ENCODE peak calls at places on chromosome 10, in six cellular contexts. One of them, this sample, is unnamed.

GRCh38 chr10:948347-948746 is 16.8 kb upstream of the LARP4B start:
- DNase-seq in activated CD8-positive, alpha-beta T cell treated with anti-CD3 and anti-CD28 coated beads for 36 hours: no peak
- DNase-seq in activated naive CD4-positive, alpha-beta T cell treated with anti-CD3 and anti-CD28 coated beads, Interleukin-2, amount 10 ng/mL, durations not matched to agents 7 days and 5 days: no peak
- DNase-seq in EL: no peak
- DNase-seq in CD8-positive, alpha-beta T cell: no peak
- DNase-seq in stimulated activated CD8-positive, alpha-beta memory T cell treated with anti-CD3 and anti-CD28 coated beads, Interleukin-12 subunit alpha, Interleukin-12 subunit beta, amount 100 ng/mL, for 4 hours: no peak
- DNase-seq in this sample: no peak

GRCh38 chr10:18610517-18610916 is 40.9 kb downstream of the NSUN6 start:
- DNase-seq in activated CD8-positive, alpha-beta T cell treated with anti-CD3 and anti-CD28 coated beads for 36 hours: no peak
- DNase-seq in activated naive CD4-positive, alpha-beta T cell treated with anti-CD3 and anti-CD28 coated beads, Interleukin-2, amount 10 ng/mL, durations not matched to agents 7 days and 5 days: no peak
- DNase-seq in EL: peak
- DNase-seq in CD8-positive, alpha-beta T cell: no peak
- DNase-seq in stimulated activated CD8-positive, alpha-beta memory T cell treated with anti-CD3 and anti-CD28 coated beads, Interleukin-12 subunit alpha, Interleukin-12 subunit beta, amount 100 ng/mL, for 4 hours: no peak
- DNase-seq in this sample: peak

GRCh38 chr10:92946491-92946890 is 98.2 kb downstream of the EXOC6 start:
- DNase-seq in activated CD8-positive, alpha-beta T cell treated with anti-CD3 and anti-CD28 coated beads for 36 hours: no peak
- DNase-seq in activated naive CD4-positive, alpha-beta T cell treated with anti-CD3 and anti-CD28 coated beads, Interleukin-2, amount 10 ng/mL, durations not matched to agents 7 days and 5 days: no peak
- DNase-seq in EL: no peak
- DNase-seq in CD8-positive, alpha-beta T cell: no peak
- DNase-seq in stimulated activated CD8-positive, alpha-beta memory T cell treated with anti-CD3 and anti-CD28 coated beads, Interleukin-12 subunit alpha, Interleukin-12 subunit beta, amount 100 ng/mL, for 4 hours: no peak
- DNase-seq in this sample: no peak

GRCh38 chr10:68537796-68538195 is 10.5 kb upstream of the SLC25A16 start:
- DNase-seq in activated CD8-positive, alpha-beta T cell treated with anti-CD3 and anti-CD28 coated beads for 36 hours: no peak
- DNase-seq in activated naive CD4-positive, alpha-beta T cell treated with anti-CD3 and anti-CD28 coated beads, Interleukin-2, amount 10 ng/mL, durations not matched to agents 7 days and 5 days: no peak
- DNase-seq in EL: no peak
- DNase-seq in CD8-positive, alpha-beta T cell: no peak
- DNase-seq in stimulated activated CD8-positive, alpha-beta memory T cell treated with anti-CD3 and anti-CD28 coated beads, Interleukin-12 subunit alpha, Interleukin-12 subunit beta, amount 100 ng/mL, for 4 hours: no peak
- DNase-seq in this sample: no peak

GRCh38 chr10:91607661-91608442 is 25.0 kb downstream of the PPP1R3C start:
- DNase-seq in activated CD8-positive, alpha-beta T cell treated with anti-CD3 and anti-CD28 coated beads for 36 hours: no peak
- DNase-seq in activated naive CD4-positive, alpha-beta T cell treated with anti-CD3 and anti-CD28 coated beads, Interleukin-2, amount 10 ng/mL, durations not matched to agents 7 days and 5 days: no peak
- DNase-seq in EL: no peak
- DNase-seq in CD8-positive, alpha-beta T cell: no peak
- DNase-seq in stimulated activated CD8-positive, alpha-beta memory T cell treated with anti-CD3 and anti-CD28 coated beads, Interleukin-12 subunit alpha, Interleukin-12 subunit beta, amount 100 ng/mL, for 4 hours: no peak
- DNase-seq in this sample: no peak

GRCh38 chr10:6583447-6583846 is 3.4 kb upstream of the PRKCQ start:
- DNase-seq in activated CD8-positive, alpha-beta T cell treated with anti-CD3 and anti-CD28 coated beads for 36 hours: peak
- DNase-seq in activated naive CD4-positive, alpha-beta T cell treated with anti-CD3 and anti-CD28 coated beads, Interleukin-2, amount 10 ng/mL, durations not matched to agents 7 days and 5 days: peak
- DNase-seq in EL: no peak
- DNase-seq in CD8-positive, alpha-beta T cell: no peak
- DNase-seq in stimulated activated CD8-positive, alpha-beta memory T cell treated with anti-CD3 and anti-CD28 coated beads, Interleukin-12 subunit alpha, Interleukin-12 subunit beta, amount 100 ng/mL, for 4 hours: peak
- DNase-seq in this sample: no peak

GRCh38 chr10:24821986-24822385 is 98.3 kb upstream of the ARHGAP21 start:
- DNase-seq in activated CD8-positive, alpha-beta T cell treated with anti-CD3 and anti-CD28 coated beads for 36 hours: peak
- DNase-seq in activated naive CD4-positive, alpha-beta T cell treated with anti-CD3 and anti-CD28 coated beads, Interleukin-2, amount 10 ng/mL, durations not matched to agents 7 days and 5 days: no peak
- DNase-seq in EL: peak
- DNase-seq in CD8-positive, alpha-beta T cell: no peak
- DNase-seq in stimulated activated CD8-positive, alpha-beta memory T cell treated with anti-CD3 and anti-CD28 coated beads, Interleukin-12 subunit alpha, Interleukin-12 subunit beta, amount 100 ng/mL, for 4 hours: no peak
- DNase-seq in this sample: peak

GRCh38 chr10:120794390-120794789 is 56.8 kb upstream of the WDR11 start:
- DNase-seq in activated CD8-positive, alpha-beta T cell treated with anti-CD3 and anti-CD28 coated beads for 36 hours: no peak
- DNase-seq in activated naive CD4-positive, alpha-beta T cell treated with anti-CD3 and anti-CD28 coated beads, Interleukin-2, amount 10 ng/mL, durations not matched to agents 7 days and 5 days: no peak
- DNase-seq in EL: no peak
- DNase-seq in CD8-positive, alpha-beta T cell: no peak
- DNase-seq in stimulated activated CD8-positive, alpha-beta memory T cell treated with anti-CD3 and anti-CD28 coated beads, Interleukin-12 subunit alpha, Interleukin-12 subunit beta, amount 100 ng/mL, for 4 hours: no peak
- DNase-seq in this sample: no peak

GRCh38 chr10:60197206-60197605 is 192.5 kb downstream of the ANK3 start:
- DNase-seq in activated CD8-positive, alpha-beta T cell treated with anti-CD3 and anti-CD28 coated beads for 36 hours: no peak
- DNase-seq in activated naive CD4-positive, alpha-beta T cell treated with anti-CD3 and anti-CD28 coated beads, Interleukin-2, amount 10 ng/mL, durations not matched to agents 7 days and 5 days: no peak
- DNase-seq in EL: no peak
- DNase-seq in CD8-positive, alpha-beta T cell: no peak
- DNase-seq in stimulated activated CD8-positive, alpha-beta memory T cell treated with anti-CD3 and anti-CD28 coated beads, Interleukin-12 subunit alpha, Interleukin-12 subunit beta, amount 100 ng/mL, for 4 hours: no peak
- DNase-seq in this sample: no peak

GRCh38 chr10:79013406-79013805 is 55.4 kb upstream of the ZMIZ1 start:
- DNase-seq in activated CD8-positive, alpha-beta T cell treated with anti-CD3 and anti-CD28 coated beads for 36 hours: no peak
- DNase-seq in activated naive CD4-positive, alpha-beta T cell treated with anti-CD3 and anti-CD28 coated beads, Interleukin-2, amount 10 ng/mL, durations not matched to agents 7 days and 5 days: no peak
- DNase-seq in EL: no peak
- DNase-seq in CD8-positive, alpha-beta T cell: no peak
- DNase-seq in stimulated activated CD8-positive, alpha-beta memory T cell treated with anti-CD3 and anti-CD28 coated beads, Interleukin-12 subunit alpha, Interleukin-12 subunit beta, amount 100 ng/mL, for 4 hours: no peak
- DNase-seq in this sample: no peak

GRCh38 chr10:14487511-14487909 is 156.8 kb upstream of the FRMD4A start:
- DNase-seq in activated CD8-positive, alpha-beta T cell treated with anti-CD3 and anti-CD28 coated beads for 36 hours: no peak
- DNase-seq in activated naive CD4-positive, alpha-beta T cell treated with anti-CD3 and anti-CD28 coated beads, Interleukin-2, amount 10 ng/mL, durations not matched to agents 7 days and 5 days: no peak
- DNase-seq in EL: no peak
- DNase-seq in CD8-positive, alpha-beta T cell: no peak
- DNase-seq in stimulated activated CD8-positive, alpha-beta memory T cell treated with anti-CD3 and anti-CD28 coated beads, Interleukin-12 subunit alpha, Interleukin-12 subunit beta, amount 100 ng/mL, for 4 hours: no peak
- DNase-seq in this sample: no peak

GRCh38 chr10:119817991-119818888 is 54.4 kb downstream of the MCMBP start:
- DNase-seq in activated CD8-positive, alpha-beta T cell treated with anti-CD3 and anti-CD28 coated beads for 36 hours: no peak
- DNase-seq in activated naive CD4-positive, alpha-beta T cell treated with anti-CD3 and anti-CD28 coated beads, Interleukin-2, amount 10 ng/mL, durations not matched to agents 7 days and 5 days: peak
- DNase-seq in EL: peak
- DNase-seq in CD8-positive, alpha-beta T cell: no peak
- DNase-seq in stimulated activated CD8-positive, alpha-beta memory T cell treated with anti-CD3 and anti-CD28 coated beads, Interleukin-12 subunit alpha, Interleukin-12 subunit beta, amount 100 ng/mL, for 4 hours: no peak
- DNase-seq in this sample: no peak

GRCh38 chr10:96833220-96834001 is 1.3 kb downstream of the LCOR start:
- DNase-seq in activated CD8-positive, alpha-beta T cell treated with anti-CD3 and anti-CD28 coated beads for 36 hours: peak
- DNase-seq in activated naive CD4-positive, alpha-beta T cell treated with anti-CD3 and anti-CD28 coated beads, Interleukin-2, amount 10 ng/mL, durations not matched to agents 7 days and 5 days: no peak
- DNase-seq in EL: peak
- DNase-seq in CD8-positive, alpha-beta T cell: no peak
- DNase-seq in stimulated activated CD8-positive, alpha-beta memory T cell treated with anti-CD3 and anti-CD28 coated beads, Interleukin-12 subunit alpha, Interleukin-12 subunit beta, amount 100 ng/mL, for 4 hours: no peak
- DNase-seq in this sample: peak

GRCh38 chr10:44874176-44874575 is 37.0 kb upstream of the TMEM72 start:
- DNase-seq in activated CD8-positive, alpha-beta T cell treated with anti-CD3 and anti-CD28 coated beads for 36 hours: no peak
- DNase-seq in activated naive CD4-positive, alpha-beta T cell treated with anti-CD3 and anti-CD28 coated beads, Interleukin-2, amount 10 ng/mL, durations not matched to agents 7 days and 5 days: no peak
- DNase-seq in EL: no peak
- DNase-seq in CD8-positive, alpha-beta T cell: no peak
- DNase-seq in stimulated activated CD8-positive, alpha-beta memory T cell treated with anti-CD3 and anti-CD28 coated beads, Interleukin-12 subunit alpha, Interleukin-12 subunit beta, amount 100 ng/mL, for 4 hours: no peak
- DNase-seq in this sample: no peak

GRCh38 chr10:90847436-90847835 is 10.4 kb downstream of the HTR7 start:
- DNase-seq in activated CD8-positive, alpha-beta T cell treated with anti-CD3 and anti-CD28 coated beads for 36 hours: no peak
- DNase-seq in activated naive CD4-positive, alpha-beta T cell treated with anti-CD3 and anti-CD28 coated beads, Interleukin-2, amount 10 ng/mL, durations not matched to agents 7 days and 5 days: no peak
- DNase-seq in EL: peak
- DNase-seq in CD8-positive, alpha-beta T cell: no peak
- DNase-seq in stimulated activated CD8-positive, alpha-beta memory T cell treated with anti-CD3 and anti-CD28 coated beads, Interleukin-12 subunit alpha, Interleukin-12 subunit beta, amount 100 ng/mL, for 4 hours: no peak
- DNase-seq in this sample: no peak

GRCh38 chr10:132546567-132547420 is 9.2 kb downstream of the INPP5A start:
- DNase-seq in activated CD8-positive, alpha-beta T cell treated with anti-CD3 and anti-CD28 coated beads for 36 hours: peak
- DNase-seq in activated naive CD4-positive, alpha-beta T cell treated with anti-CD3 and anti-CD28 coated beads, Interleukin-2, amount 10 ng/mL, durations not matched to agents 7 days and 5 days: no peak
- DNase-seq in EL: no peak
- DNase-seq in CD8-positive, alpha-beta T cell: no peak
- DNase-seq in stimulated activated CD8-positive, alpha-beta memory T cell treated with anti-CD3 and anti-CD28 coated beads, Interleukin-12 subunit alpha, Interleukin-12 subunit beta, amount 100 ng/mL, for 4 hours: no peak
- DNase-seq in this sample: no peak

GRCh38 chr10:80205478-80206276 is at the start of gene ANXA11:
- DNase-seq in activated CD8-positive, alpha-beta T cell treated with anti-CD3 and anti-CD28 coated beads for 36 hours: peak
- DNase-seq in activated naive CD4-positive, alpha-beta T cell treated with anti-CD3 and anti-CD28 coated beads, Interleukin-2, amount 10 ng/mL, durations not matched to agents 7 days and 5 days: peak
- DNase-seq in EL: peak
- DNase-seq in CD8-positive, alpha-beta T cell: peak
- DNase-seq in stimulated activated CD8-positive, alpha-beta memory T cell treated with anti-CD3 and anti-CD28 coated beads, Interleukin-12 subunit alpha, Interleukin-12 subunit beta, amount 100 ng/mL, for 4 hours: peak
- DNase-seq in this sample: peak

GRCh38 chr10:613217-613616 is 76.3 kb downstream of the DIP2C start:
- DNase-seq in activated CD8-positive, alpha-beta T cell treated with anti-CD3 and anti-CD28 coated beads for 36 hours: no peak
- DNase-seq in activated naive CD4-positive, alpha-beta T cell treated with anti-CD3 and anti-CD28 coated beads, Interleukin-2, amount 10 ng/mL, durations not matched to agents 7 days and 5 days: no peak
- DNase-seq in EL: no peak
- DNase-seq in CD8-positive, alpha-beta T cell: no peak
- DNase-seq in stimulated activated CD8-positive, alpha-beta memory T cell treated with anti-CD3 and anti-CD28 coated beads, Interleukin-12 subunit alpha, Interleukin-12 subunit beta, amount 100 ng/mL, for 4 hours: no peak
- DNase-seq in this sample: peak

GRCh38 chr10:133453516-133454203 is at the start of gene SCART1:
- DNase-seq in activated CD8-positive, alpha-beta T cell treated with anti-CD3 and anti-CD28 coated beads for 36 hours: no peak
- DNase-seq in activated naive CD4-positive, alpha-beta T cell treated with anti-CD3 and anti-CD28 coated beads, Interleukin-2, amount 10 ng/mL, durations not matched to agents 7 days and 5 days: no peak
- DNase-seq in EL: no peak
- DNase-seq in CD8-positive, alpha-beta T cell: no peak
- DNase-seq in stimulated activated CD8-positive, alpha-beta memory T cell treated with anti-CD3 and anti-CD28 coated beads, Interleukin-12 subunit alpha, Interleukin-12 subunit beta, amount 100 ng/mL, for 4 hours: no peak
- DNase-seq in this sample: no peak

GRCh38 chr10:24706479-24707118 is 17.1 kb downstream of the ARHGAP21 start:
- DNase-seq in activated CD8-positive, alpha-beta T cell treated with anti-CD3 and anti-CD28 coated beads for 36 hours: peak
- DNase-seq in activated naive CD4-positive, alpha-beta T cell treated with anti-CD3 and anti-CD28 coated beads, Interleukin-2, amount 10 ng/mL, durations not matched to agents 7 days and 5 days: peak
- DNase-seq in EL: peak
- DNase-seq in CD8-positive, alpha-beta T cell: no peak
- DNase-seq in stimulated activated CD8-positive, alpha-beta memory T cell treated with anti-CD3 and anti-CD28 coated beads, Interleukin-12 subunit alpha, Interleukin-12 subunit beta, amount 100 ng/mL, for 4 hours: no peak
- DNase-seq in this sample: peak

GRCh38 chr10:28236641-28237040 is 66.2 kb downstream of the MPP7 start:
- DNase-seq in activated CD8-positive, alpha-beta T cell treated with anti-CD3 and anti-CD28 coated beads for 36 hours: no peak
- DNase-seq in activated naive CD4-positive, alpha-beta T cell treated with anti-CD3 and anti-CD28 coated beads, Interleukin-2, amount 10 ng/mL, durations not matched to agents 7 days and 5 days: no peak
- DNase-seq in EL: no peak
- DNase-seq in CD8-positive, alpha-beta T cell: no peak
- DNase-seq in stimulated activated CD8-positive, alpha-beta memory T cell treated with anti-CD3 and anti-CD28 coated beads, Interleukin-12 subunit alpha, Interleukin-12 subunit beta, amount 100 ng/mL, for 4 hours: no peak
- DNase-seq in this sample: no peak

GRCh38 chr10:32348297-32349198 is 1.6 kb upstream of the EPC1 start:
- DNase-seq in activated CD8-positive, alpha-beta T cell treated with anti-CD3 and anti-CD28 coated beads for 36 hours: no peak
- DNase-seq in activated naive CD4-positive, alpha-beta T cell treated with anti-CD3 and anti-CD28 coated beads, Interleukin-2, amount 10 ng/mL, durations not matched to agents 7 days and 5 days: no peak
- DNase-seq in EL: no peak
- DNase-seq in CD8-positive, alpha-beta T cell: no peak
- DNase-seq in stimulated activated CD8-positive, alpha-beta memory T cell treated with anti-CD3 and anti-CD28 coated beads, Interleukin-12 subunit alpha, Interleukin-12 subunit beta, amount 100 ng/mL, for 4 hours: no peak
- DNase-seq in this sample: no peak

GRCh38 chr10:121368347-121369025 is 229.8 kb downstream of the FGFR2 start:
- DNase-seq in activated CD8-positive, alpha-beta T cell treated with anti-CD3 and anti-CD28 coated beads for 36 hours: no peak
- DNase-seq in activated naive CD4-positive, alpha-beta T cell treated with anti-CD3 and anti-CD28 coated beads, Interleukin-2, amount 10 ng/mL, durations not matched to agents 7 days and 5 days: no peak
- DNase-seq in EL: no peak
- DNase-seq in CD8-positive, alpha-beta T cell: no peak
- DNase-seq in stimulated activated CD8-positive, alpha-beta memory T cell treated with anti-CD3 and anti-CD28 coated beads, Interleukin-12 subunit alpha, Interleukin-12 subunit beta, amount 100 ng/mL, for 4 hours: no peak
- DNase-seq in this sample: no peak

GRCh38 chr10:129940617-129941198 is 23.4 kb downstream of the EBF3 start:
- DNase-seq in activated CD8-positive, alpha-beta T cell treated with anti-CD3 and anti-CD28 coated beads for 36 hours: no peak
- DNase-seq in activated naive CD4-positive, alpha-beta T cell treated with anti-CD3 and anti-CD28 coated beads, Interleukin-2, amount 10 ng/mL, durations not matched to agents 7 days and 5 days: no peak
- DNase-seq in EL: no peak
- DNase-seq in CD8-positive, alpha-beta T cell: no peak
- DNase-seq in stimulated activated CD8-positive, alpha-beta memory T cell treated with anti-CD3 and anti-CD28 coated beads, Interleukin-12 subunit alpha, Interleukin-12 subunit beta, amount 100 ng/mL, for 4 hours: no peak
- DNase-seq in this sample: no peak

GRCh38 chr10:130403153-130403890 is 267.1 kb downstream of the GLRX3 start:
- DNase-seq in activated CD8-positive, alpha-beta T cell treated with anti-CD3 and anti-CD28 coated beads for 36 hours: no peak
- DNase-seq in activated naive CD4-positive, alpha-beta T cell treated with anti-CD3 and anti-CD28 coated beads, Interleukin-2, amount 10 ng/mL, durations not matched to agents 7 days and 5 days: no peak
- DNase-seq in EL: no peak
- DNase-seq in CD8-positive, alpha-beta T cell: no peak
- DNase-seq in stimulated activated CD8-positive, alpha-beta memory T cell treated with anti-CD3 and anti-CD28 coated beads, Interleukin-12 subunit alpha, Interleukin-12 subunit beta, amount 100 ng/mL, for 4 hours: no peak
- DNase-seq in this sample: no peak

GRCh38 chr10:76026931-76027330 is 595.5 kb downstream of the LRMDA start:
- DNase-seq in activated CD8-positive, alpha-beta T cell treated with anti-CD3 and anti-CD28 coated beads for 36 hours: no peak
- DNase-seq in activated naive CD4-positive, alpha-beta T cell treated with anti-CD3 and anti-CD28 coated beads, Interleukin-2, amount 10 ng/mL, durations not matched to agents 7 days and 5 days: no peak
- DNase-seq in EL: no peak
- DNase-seq in CD8-positive, alpha-beta T cell: no peak
- DNase-seq in stimulated activated CD8-positive, alpha-beta memory T cell treated with anti-CD3 and anti-CD28 coated beads, Interleukin-12 subunit alpha, Interleukin-12 subunit beta, amount 100 ng/mL, for 4 hours: no peak
- DNase-seq in this sample: no peak

GRCh38 chr10:100866575-100867098 is 46.1 kb upstream of the SLF2 start:
- DNase-seq in activated CD8-positive, alpha-beta T cell treated with anti-CD3 and anti-CD28 coated beads for 36 hours: no peak
- DNase-seq in activated naive CD4-positive, alpha-beta T cell treated with anti-CD3 and anti-CD28 coated beads, Interleukin-2, amount 10 ng/mL, durations not matched to agents 7 days and 5 days: no peak
- DNase-seq in EL: no peak
- DNase-seq in CD8-positive, alpha-beta T cell: no peak
- DNase-seq in stimulated activated CD8-positive, alpha-beta memory T cell treated with anti-CD3 and anti-CD28 coated beads, Interleukin-12 subunit alpha, Interleukin-12 subunit beta, amount 100 ng/mL, for 4 hours: no peak
- DNase-seq in this sample: no peak

GRCh38 chr10:118674226-118674919 is 78.9 kb upstream of the PRLHR start:
- DNase-seq in activated CD8-positive, alpha-beta T cell treated with anti-CD3 and anti-CD28 coated beads for 36 hours: no peak
- DNase-seq in activated naive CD4-positive, alpha-beta T cell treated with anti-CD3 and anti-CD28 coated beads, Interleukin-2, amount 10 ng/mL, durations not matched to agents 7 days and 5 days: no peak
- DNase-seq in EL: no peak
- DNase-seq in CD8-positive, alpha-beta T cell: no peak
- DNase-seq in stimulated activated CD8-positive, alpha-beta memory T cell treated with anti-CD3 and anti-CD28 coated beads, Interleukin-12 subunit alpha, Interleukin-12 subunit beta, amount 100 ng/mL, for 4 hours: no peak
- DNase-seq in this sample: no peak

This sample was measured in Calu3.